ENCODE peak calls at places on chromosomes 5 and 9, in six cellular contexts. B is IMR-90, R is PC-9, K is H9, W is upper lobe of right lung, X is astrocyte. G is an unnamed sample.
A peak's percentile ranks its signal among the peaks of the same experiment; 100 is the strongest.

GRCh38 chr5:93058309-93058708 is 522.7 kb downstream of the NR2F1-AS1 start:
- DNase-seq in B (peak; percentile 92), R (no peak), K (no peak), W (no peak), X (peak; percentile 71), G (no peak)

GRCh38 chr5:55344392-55344992 is 36.7 kb downstream of the MTREX start:
- DNase-seq in B (peak; percentile 70), R (peak; percentile 51), K (peak; percentile 38), W (no peak), X (peak; percentile 26), G (no peak)

GRCh38 chr9:88741335-88741734 is 206.4 kb downstream of the NXNL2 start:
- DNase-seq in B (no peak), R (no peak), K (no peak), W (no peak), X (no peak), G (no peak)

GRCh38 chr9:126514037-126514821 is 99.5 kb upstream of the LMX1B start:
- DNase-seq in B (peak; percentile 15), R (no peak), K (peak; percentile 82), W (peak; percentile 85), X (no peak), G (peak; percentile 36)

GRCh38 chr9:132341177-132341840 is 13.5 kb downstream of the SETX start:
- DNase-seq in B (no peak), R (no peak), K (no peak), W (no peak), X (no peak), G (peak; percentile 36)

GRCh38 chr5:172943283-172943841 is 15.9 kb upstream of the RPL26L1 start:
- DNase-seq in B (peak; percentile 80), R (no peak), K (peak; percentile 47), W (peak; percentile 51), X (peak; percentile 87), G (no peak)

GRCh38 chr9:131826966-131827525 is 87.2 kb upstream of the RAPGEF1 start:
- DNase-seq in B (no peak), R (peak; percentile 34), K (no peak), W (no peak), X (no peak), G (peak; percentile 66)

GRCh38 chr9:99373912-99374311 is 151.8 kb downstream of the SEC61B start:
- DNase-seq in B (no peak), R (no peak), K (no peak), W (no peak), X (no peak), G (no peak)

GRCh38 chr5:82639393-82640144 is 361.4 kb upstream of the RPS23 start:
- DNase-seq in B (peak; percentile 10), R (no peak), K (no peak), W (no peak), X (peak; percentile 36), G (no peak)

GRCh38 chr5:134349463-134349862 is 17.5 kb downstream of the CDKL3 start:
- DNase-seq in B (no peak), R (no peak), K (no peak), W (no peak), X (no peak), G (no peak)

GRCh38 chr9:135247174-135247930 is 159.9 kb downstream of the OLFM1 start:
- DNase-seq in B (no peak), R (no peak), K (no peak), W (peak; percentile 67), X (no peak), G (no peak)

GRCh38 chr5:135135530-135136201 is 101.6 kb upstream of the PITX1 start:
- DNase-seq in B (peak; percentile 79), R (peak; percentile 75), K (no peak), W (no peak), X (peak; percentile 76), G (no peak)

GRCh38 chr9:120832766-120833165 is 10.0 kb downstream of the PSMD5 start:
- DNase-seq in B (peak; percentile 57), R (no peak), K (no peak), W (no peak), X (no peak), G (no peak)

DNA sequence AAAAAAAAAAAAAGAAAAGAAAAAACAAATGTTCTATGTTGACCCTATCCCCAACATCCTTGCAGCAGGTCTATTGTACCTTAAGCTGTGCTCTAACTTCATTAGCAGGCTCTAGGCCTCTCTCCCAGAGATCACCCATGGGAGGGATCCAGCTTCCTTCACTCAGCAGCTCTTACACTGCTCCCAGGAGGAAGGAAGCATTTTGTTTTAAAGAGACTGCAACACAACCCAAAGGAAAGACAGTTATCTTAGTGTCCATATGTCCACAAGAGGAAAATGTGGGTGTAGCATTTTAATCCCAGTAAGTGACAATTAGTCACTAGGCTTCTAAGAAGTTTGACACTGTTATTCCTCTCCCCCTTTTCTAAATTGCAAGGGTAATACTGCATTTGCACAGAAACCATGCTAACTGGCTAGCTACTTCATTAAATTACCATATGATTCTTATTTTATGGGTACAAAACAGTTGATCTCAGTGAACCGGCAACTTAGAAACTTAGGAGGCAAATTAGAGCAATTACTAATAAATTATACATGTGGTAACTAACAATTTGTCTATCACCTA is 58.8 kb downstream of the MARCHF3 start:
- DNase-seq in B (no peak), R (no peak), K (no peak), W (no peak), X (no peak), G (no peak)
- H3K27ac ChIP-seq in B (no peak overlapping the region), R (no peak overlapping the region), K (no peak overlapping the region), W (no peak overlapping the region), X (no peak overlapping the region), G (no peak overlapping the region)

GRCh38 chr5:138240690-138241385 is 27.7 kb upstream of the CDC23 start:
- DNase-seq in B (no peak), R (no peak), K (no peak), W (no peak), X (no peak), G (no peak)

GRCh38 chr5:138234651-138235050 is 21.5 kb upstream of the CDC23 start:
- DNase-seq in B (no peak), R (no peak), K (no peak), W (no peak), X (no peak), G (no peak)

GRCh38 chr5:138233280-138233679 is 20.2 kb upstream of the CDC23 start:
- DNase-seq in B (no peak), R (no peak), K (no peak), W (no peak), X (no peak), G (no peak)

GRCh38 chr5:138241688-138242547 is 28.8 kb upstream of the CDC23 start:
- DNase-seq in B (no peak), R (peak; percentile 14), K (peak; percentile 57), W (peak; percentile 69), X (peak; percentile 11), G (no peak)

DNA sequence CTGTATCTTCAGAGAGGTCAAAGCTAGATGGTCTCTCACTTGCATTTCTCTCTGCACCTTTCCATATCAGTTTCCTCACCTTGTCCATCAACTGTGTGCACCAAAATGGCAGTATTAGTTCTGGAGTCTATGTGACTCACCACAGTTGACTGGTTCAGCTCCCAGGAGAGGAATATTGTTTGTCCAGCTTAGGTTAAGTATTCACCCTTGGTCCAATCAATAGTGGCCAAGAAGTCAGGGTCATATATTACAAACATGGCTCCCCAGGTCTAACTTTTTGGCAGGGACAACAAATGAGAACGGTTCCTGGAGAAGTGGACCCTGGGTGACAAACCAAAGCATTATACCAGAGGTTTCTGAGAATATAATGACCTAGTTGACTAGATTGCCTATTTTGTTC is 24.9 kb upstream of the CDC23 start:
- DNase-seq in B (no peak), R (no peak), K (no peak), W (no peak), X (no peak), G (no peak)
- H3K27me3 ChIP-seq in B (peaks cover 31% of the 10 kb centered on the region), R (peaks cover 44% of the 10 kb centered on the region), K (peaks cover 12% of the 10 kb centered on the region), W (peaks cover 18% of the 10 kb centered on the region), X (peaks cover 28% of the 10 kb centered on the region), G (peaks cover 50% of the 10 kb centered on the region)

GRCh38 chr9:35489313-35490154 is at the start of gene RUSC2:
- DNase-seq in B (peak; percentile 90), R (peak; percentile 82), K (peak; percentile 89), W (peak; percentile 94), X (peak; percentile 85), G (peak; percentile 83)
- H3K27ac ChIP-seq in B (peak within 1 kb of the TSS; percentile 96), R (peak within 1 kb of the TSS; percentile 86), K (no peak within 1 kb of the TSS), W (peak within 1 kb of the TSS; percentile 89), X (peak within 1 kb of the TSS; percentile 91), G (peak within 1 kb of the TSS; percentile 52)

DNA sequence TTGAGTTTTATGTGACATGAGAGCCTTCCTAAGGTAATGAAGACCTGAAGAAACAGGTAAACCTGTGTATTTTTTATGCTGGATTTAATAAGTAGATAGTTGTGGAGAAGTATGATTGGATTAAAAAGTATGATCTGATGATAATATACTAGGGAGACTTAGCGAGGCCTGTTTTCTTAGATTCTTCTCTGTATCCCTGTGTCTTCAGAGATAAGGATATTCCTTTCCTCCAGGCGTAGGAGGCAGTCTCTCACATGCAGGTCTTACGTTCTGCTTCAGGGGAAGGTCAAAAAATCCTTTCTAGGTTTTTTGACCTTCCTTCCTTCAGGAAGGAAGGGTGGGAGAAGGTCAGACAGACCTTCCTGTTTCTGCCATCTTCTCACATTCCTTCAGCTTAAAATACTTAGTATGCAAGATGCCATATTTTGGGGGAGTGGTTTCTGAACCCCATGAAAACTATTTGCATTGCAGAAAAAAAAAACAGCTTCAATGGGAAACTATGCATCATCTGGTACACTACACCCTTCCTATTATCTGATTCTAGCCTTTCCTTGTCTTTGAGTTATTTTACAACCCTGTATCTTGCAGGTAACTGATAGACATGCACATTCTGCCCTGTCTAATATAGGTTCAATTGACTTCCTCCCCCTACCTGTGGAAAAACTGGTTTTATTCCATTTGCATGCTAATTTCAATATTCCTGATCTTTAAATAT is 57.3 kb upstream of the ZNF608 start:
- DNase-seq in B (no peak), R (no peak), K (no peak), W (no peak), X (no peak), G (no peak)
- H3K27me3 ChIP-seq in B (no peaks in the 10 kb centered on the region), R (no peaks in the 10 kb centered on the region), K (no peaks in the 10 kb centered on the region), W (no peaks in the 10 kb centered on the region), X (no peaks in the 10 kb centered on the region), G (no peaks in the 10 kb centered on the region)

DNA sequence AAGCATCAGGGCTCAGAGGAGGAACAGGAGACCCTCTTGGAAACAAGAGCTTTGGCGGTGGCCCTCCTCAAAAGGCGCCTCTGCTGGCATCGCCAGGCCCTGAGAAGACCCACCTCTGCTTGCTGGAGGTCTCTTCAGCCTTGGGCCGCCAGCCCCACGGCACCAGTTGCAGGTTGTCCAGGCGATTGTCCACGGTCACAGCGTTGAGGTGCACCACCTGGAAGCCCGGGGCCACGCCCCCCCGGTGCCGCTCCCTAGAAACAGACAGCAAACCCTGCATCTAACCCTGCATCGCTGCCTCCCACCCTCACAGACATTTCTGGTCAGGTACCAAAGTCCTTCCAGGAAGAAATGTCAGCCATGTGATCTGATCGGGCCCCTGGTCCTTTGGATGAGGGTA is 3.5 kb downstream of the ZMYND19 start:
- DNase-seq in B (no peak), R (no peak), K (no peak), W (no peak), X (no peak), G (no peak)
- H3K27ac ChIP-seq in B (no peak overlapping the region), R (no peak overlapping the region), K (no peak overlapping the region), W (no peak overlapping the region), X (no peak overlapping the region), G (no peak overlapping the region)

GRCh38 chr5:73448072-73448432 is 525 bp downstream of the FOXD1 start:
- DNase-seq in B (no peak), R (no peak), K (peak; percentile 50), W (no peak), X (no peak), G (no peak)
- H3K27me3 ChIP-seq in B (peaks cover 6% of the 10 kb centered on the region), R (no peaks in the 10 kb centered on the region), K (peaks cover 82% of the 10 kb centered on the region), W (peaks cover 84% of the 10 kb centered on the region), X (peaks cover 9% of the 10 kb centered on the region), G (peaks cover 75% of the 10 kb centered on the region)

G was measured in foreskin keratinocyte.